ENCODE peak calls at places on chromosome 15, in six cellular contexts. One of them, this sample, is unnamed.
A peak's percentile ranks its signal among the peaks of the same experiment; 100 is the strongest.

GRCh38 chr15:79849789-79850188 is 47.0 kb downstream of the MTHFS start:
- DNase-seq in ELF-1: peak; percentile 49
- DNase-seq in adipocyte: peak; percentile 65
- DNase-seq in GM13977: no peak
- DNase-seq in stimulated activated CD4-positive, alpha-beta T cell treated with anti-CD3 and anti-CD28 coated beads, Interleukin-2, amount 100 ng/mL, for 48 hours: no peak
- DNase-seq in neural crest cell: peak; percentile 44
- DNase-seq in this sample: peak; percentile 27

GRCh38 chr15:51884517-51885236 is 55.2 kb downstream of the TMOD3 start:
- DNase-seq in ELF-1: no peak
- DNase-seq in adipocyte: no peak
- DNase-seq in GM13977: no peak
- DNase-seq in stimulated activated CD4-positive, alpha-beta T cell treated with anti-CD3 and anti-CD28 coated beads, Interleukin-2, amount 100 ng/mL, for 48 hours: no peak
- DNase-seq in neural crest cell: no peak
- DNase-seq in this sample: no peak

GRCh38 chr15:64164436-64164835 is 1.6 kb upstream of the PPIB start:
- DNase-seq in ELF-1: no peak
- DNase-seq in adipocyte: no peak
- DNase-seq in GM13977: no peak
- DNase-seq in stimulated activated CD4-positive, alpha-beta T cell treated with anti-CD3 and anti-CD28 coated beads, Interleukin-2, amount 100 ng/mL, for 48 hours: no peak
- DNase-seq in neural crest cell: no peak
- DNase-seq in this sample: no peak

GRCh38 chr15:26453914-26454313 is 319.0 kb downstream of the GABRB3 start:
- DNase-seq in ELF-1: peak; percentile 36
- DNase-seq in adipocyte: no peak
- DNase-seq in GM13977: no peak
- DNase-seq in stimulated activated CD4-positive, alpha-beta T cell treated with anti-CD3 and anti-CD28 coated beads, Interleukin-2, amount 100 ng/mL, for 48 hours: no peak
- DNase-seq in neural crest cell: no peak
- DNase-seq in this sample: no peak

GRCh38 chr15:31157644-31158069 is 56.1 kb upstream of the TRPM1 start:
- DNase-seq in ELF-1: no peak
- DNase-seq in adipocyte: no peak
- DNase-seq in GM13977: no peak
- DNase-seq in stimulated activated CD4-positive, alpha-beta T cell treated with anti-CD3 and anti-CD28 coated beads, Interleukin-2, amount 100 ng/mL, for 48 hours: no peak
- DNase-seq in neural crest cell: no peak
- DNase-seq in this sample: no peak

GRCh38 chr15:91549581-91549980 is 303.9 kb upstream of the SLCO3A1 start:
- DNase-seq in ELF-1: no peak
- DNase-seq in adipocyte: no peak
- DNase-seq in GM13977: no peak
- DNase-seq in stimulated activated CD4-positive, alpha-beta T cell treated with anti-CD3 and anti-CD28 coated beads, Interleukin-2, amount 100 ng/mL, for 48 hours: no peak
- DNase-seq in neural crest cell: no peak
- DNase-seq in this sample: no peak

GRCh38 chr15:98954411-98954810 is 53.2 kb downstream of the PGPEP1L start:
- DNase-seq in ELF-1: no peak
- DNase-seq in adipocyte: peak; percentile 62
- DNase-seq in GM13977: no peak
- DNase-seq in stimulated activated CD4-positive, alpha-beta T cell treated with anti-CD3 and anti-CD28 coated beads, Interleukin-2, amount 100 ng/mL, for 48 hours: no peak
- DNase-seq in neural crest cell: no peak
- DNase-seq in this sample: no peak

GRCh38 chr15:62464705-62465104 is 299.6 kb upstream of the C2CD4B start:
- DNase-seq in ELF-1: no peak
- DNase-seq in adipocyte: peak; percentile 82
- DNase-seq in GM13977: no peak
- DNase-seq in stimulated activated CD4-positive, alpha-beta T cell treated with anti-CD3 and anti-CD28 coated beads, Interleukin-2, amount 100 ng/mL, for 48 hours: no peak
- DNase-seq in neural crest cell: no peak
- DNase-seq in this sample: no peak

GRCh38 chr15:63157066-63157890 is at the start of gene RPS27L:
- DNase-seq in ELF-1: peak; percentile 97
- DNase-seq in adipocyte: peak; percentile 92
- DNase-seq in GM13977: peak; percentile 89
- DNase-seq in stimulated activated CD4-positive, alpha-beta T cell treated with anti-CD3 and anti-CD28 coated beads, Interleukin-2, amount 100 ng/mL, for 48 hours: peak; percentile 80
- DNase-seq in neural crest cell: peak; percentile 81
- DNase-seq in this sample: peak; percentile 94

GRCh38 chr15:50114381-50114780 is 4.7 kb downstream of the ATP8B4 start:
- DNase-seq in ELF-1: no peak
- DNase-seq in adipocyte: no peak
- DNase-seq in GM13977: no peak
- DNase-seq in stimulated activated CD4-positive, alpha-beta T cell treated with anti-CD3 and anti-CD28 coated beads, Interleukin-2, amount 100 ng/mL, for 48 hours: no peak
- DNase-seq in neural crest cell: no peak
- DNase-seq in this sample: no peak

GRCh38 chr15:81185896-81186295 is 10.8 kb upstream of the IL16 start:
- DNase-seq in ELF-1: no peak
- DNase-seq in adipocyte: peak; percentile 9
- DNase-seq in GM13977: no peak
- DNase-seq in stimulated activated CD4-positive, alpha-beta T cell treated with anti-CD3 and anti-CD28 coated beads, Interleukin-2, amount 100 ng/mL, for 48 hours: no peak
- DNase-seq in neural crest cell: no peak
- DNase-seq in this sample: no peak

GRCh38 chr15:72099155-72099554 is 18.8 kb downstream of the MYO9A start:
- DNase-seq in ELF-1: no peak
- DNase-seq in adipocyte: no peak
- DNase-seq in GM13977: no peak
- DNase-seq in stimulated activated CD4-positive, alpha-beta T cell treated with anti-CD3 and anti-CD28 coated beads, Interleukin-2, amount 100 ng/mL, for 48 hours: no peak
- DNase-seq in neural crest cell: no peak
- DNase-seq in this sample: no peak

GRCh38 chr15:86231864-86232801 is 152.5 kb downstream of the AGBL1 start:
- DNase-seq in ELF-1: peak; percentile 71
- DNase-seq in adipocyte: no peak
- DNase-seq in GM13977: peak; percentile 38
- DNase-seq in stimulated activated CD4-positive, alpha-beta T cell treated with anti-CD3 and anti-CD28 coated beads, Interleukin-2, amount 100 ng/mL, for 48 hours: peak; percentile 19
- DNase-seq in neural crest cell: peak; percentile 41
- DNase-seq in this sample: peak; percentile 42

GRCh38 chr15:69631978-69632377 is 179.4 kb downstream of the RPLP1 start:
- DNase-seq in ELF-1: no peak
- DNase-seq in adipocyte: no peak
- DNase-seq in GM13977: no peak
- DNase-seq in stimulated activated CD4-positive, alpha-beta T cell treated with anti-CD3 and anti-CD28 coated beads, Interleukin-2, amount 100 ng/mL, for 48 hours: no peak
- DNase-seq in neural crest cell: no peak
- DNase-seq in this sample: no peak

GRCh38 chr15:57680021-57680420 is 26.5 kb upstream of the POLR2M start:
- DNase-seq in ELF-1: no peak
- DNase-seq in adipocyte: peak; percentile 68
- DNase-seq in GM13977: no peak
- DNase-seq in stimulated activated CD4-positive, alpha-beta T cell treated with anti-CD3 and anti-CD28 coated beads, Interleukin-2, amount 100 ng/mL, for 48 hours: no peak
- DNase-seq in neural crest cell: no peak
- DNase-seq in this sample: no peak

GRCh38 chr15:25846377-25846776 is 16.8 kb downstream of the ATP10A start:
- DNase-seq in ELF-1: no peak
- DNase-seq in adipocyte: no peak
- DNase-seq in GM13977: no peak
- DNase-seq in stimulated activated CD4-positive, alpha-beta T cell treated with anti-CD3 and anti-CD28 coated beads, Interleukin-2, amount 100 ng/mL, for 48 hours: peak; percentile 40
- DNase-seq in neural crest cell: no peak
- DNase-seq in this sample: no peak

GRCh38 chr15:65212097-65212496 is 824 bp upstream of the CILP start:
- DNase-seq in ELF-1: no peak
- DNase-seq in adipocyte: no peak
- DNase-seq in GM13977: peak; percentile 69
- DNase-seq in stimulated activated CD4-positive, alpha-beta T cell treated with anti-CD3 and anti-CD28 coated beads, Interleukin-2, amount 100 ng/mL, for 48 hours: peak; percentile 33
- DNase-seq in neural crest cell: no peak
- DNase-seq in this sample: no peak

GRCh38 chr15:77685082-77685815 is 52.5 kb upstream of the LINGO1 start:
- DNase-seq in ELF-1: no peak
- DNase-seq in adipocyte: no peak
- DNase-seq in GM13977: no peak
- DNase-seq in stimulated activated CD4-positive, alpha-beta T cell treated with anti-CD3 and anti-CD28 coated beads, Interleukin-2, amount 100 ng/mL, for 48 hours: no peak
- DNase-seq in neural crest cell: no peak
- DNase-seq in this sample: no peak

GRCh38 chr15:56804908-56805307 is 71.6 kb upstream of the ZNF280D start:
- DNase-seq in ELF-1: no peak
- DNase-seq in adipocyte: peak; percentile 16
- DNase-seq in GM13977: no peak
- DNase-seq in stimulated activated CD4-positive, alpha-beta T cell treated with anti-CD3 and anti-CD28 coated beads, Interleukin-2, amount 100 ng/mL, for 48 hours: no peak
- DNase-seq in neural crest cell: no peak
- DNase-seq in this sample: no peak

GRCh38 chr15:70023064-70023768 is 74.5 kb downstream of the TLE3 start:
- DNase-seq in ELF-1: no peak
- DNase-seq in adipocyte: peak; percentile 39
- DNase-seq in GM13977: peak; percentile 78
- DNase-seq in stimulated activated CD4-positive, alpha-beta T cell treated with anti-CD3 and anti-CD28 coated beads, Interleukin-2, amount 100 ng/mL, for 48 hours: peak; percentile 17
- DNase-seq in neural crest cell: no peak
- DNase-seq in this sample: peak; percentile 25

GRCh38 chr15:70054884-70055387 is 42.8 kb downstream of the TLE3 start:
- DNase-seq in ELF-1: no peak
- DNase-seq in adipocyte: no peak
- DNase-seq in GM13977: no peak
- DNase-seq in stimulated activated CD4-positive, alpha-beta T cell treated with anti-CD3 and anti-CD28 coated beads, Interleukin-2, amount 100 ng/mL, for 48 hours: no peak
- DNase-seq in neural crest cell: no peak
- DNase-seq in this sample: no peak

GRCh38 chr15:73991260-73991659 is 835 bp downstream of the STOML1 start:
- DNase-seq in ELF-1: no peak
- DNase-seq in adipocyte: peak; percentile 28
- DNase-seq in GM13977: no peak
- DNase-seq in stimulated activated CD4-positive, alpha-beta T cell treated with anti-CD3 and anti-CD28 coated beads, Interleukin-2, amount 100 ng/mL, for 48 hours: no peak
- DNase-seq in neural crest cell: no peak
- DNase-seq in this sample: no peak

GRCh38 chr15:21267686-21268395 is 172.5 kb downstream of the POTEB3 start:
- DNase-seq in ELF-1: no peak
- DNase-seq in adipocyte: no peak
- DNase-seq in GM13977: no peak
- DNase-seq in stimulated activated CD4-positive, alpha-beta T cell treated with anti-CD3 and anti-CD28 coated beads, Interleukin-2, amount 100 ng/mL, for 48 hours: no peak
- DNase-seq in neural crest cell: no peak
- DNase-seq in this sample: no peak